ENCODE peak calls at places on chromosomes 5 and 9, in four cellular contexts. N is WTC11; D is AG20443; G is stimulated activated CD8-positive, alpha-beta memory T cell treated with anti-CD3 and anti-CD28 coated beads, Interleukin-15, amount 100 ng/mL, for 24 hours. B is an unnamed sample.

GRCh38 chr9:112831281-112831851 is 59.3 kb downstream of the SLC46A2 start:
- DNase-seq in G (no peak), D (peak), N (no peak), B (peak)

GRCh38 chr5:95941756-95942155 is 19.9 kb downstream of the ELL2 start:
- DNase-seq in G (no peak), N (no peak), D (no peak), B (no peak)

GRCh38 chr9:11235061-11235460 is 622.3 kb upstream of the PTPRD start:
- DNase-seq in G (no peak), D (no peak), N (no peak), B (no peak)

GRCh38 chr9:135065151-135065550 is 22.3 kb upstream of the OLFM1 start:
- DNase-seq in N (no peak), G (no peak), D (no peak), B (no peak)

GRCh38 chr9:134618823-134619454 is 22.7 kb upstream of the COL5A1 start:
- DNase-seq in G (no peak), N (peak), D (no peak), B (no peak)

GRCh38 chr5:135227064-135228022 is 171.7 kb downstream of the MACROH2A1 start:
- DNase-seq in N (no peak), G (no peak), D (no peak), B (no peak)

GRCh38 chr5:98772415-98773213 is 849 bp upstream of the RGMB start:
- DNase-seq in N (peak), D (peak), G (no peak), B (no peak)

GRCh38 chr5:10489810-10490426 is 48.2 kb downstream of the ROPN1L start:
- DNase-seq in D (peak), G (no peak), N (no peak), B (peak)

GRCh38 chr9:88041447-88041846 is 67.1 kb upstream of the CDK20 start:
- DNase-seq in D (peak), N (no peak), G (no peak), B (no peak)

GRCh38 chr5:145946112-145946861 is 9.9 kb downstream of the SH3RF2 start:
- DNase-seq in G (no peak), D (peak), N (no peak), B (peak)

GRCh38 chr5:3835817-3836216 is 240.2 kb downstream of the IRX1 start:
- DNase-seq in G (no peak), D (no peak), N (no peak), B (peak)

GRCh38 chr5:35803221-35803651 is 53.5 kb upstream of the IL7R start:
- DNase-seq in N (peak), D (peak), G (no peak), B (no peak)

GRCh38 chr5:105462377-105462776 is 1899.8 kb upstream of the NUDT12 start:
- DNase-seq in D (no peak), G (no peak), N (no peak), B (no peak)

GRCh38 chr9:116860509-116861120 is 173.5 kb downstream of the TRIM32 start:
- DNase-seq in D (peak), G (no peak), N (peak), B (peak)

GRCh38 chr5:128378196-128378595 is 159.8 kb downstream of the FBN2 start:
- DNase-seq in G (no peak), N (no peak), D (no peak), B (no peak)

GRCh38 chr5:88660947-88661869 is 221.8 kb downstream of the MEF2C start:
- DNase-seq in N (peak), G (no peak), D (peak), B (peak)

B was measured in OCI-M1.